ENCODE peak calls at places on chromosomes 5 and 9, in four cellular contexts. E is fibroblast of lung; D is cardiac muscle cell; R is CD4-positive, CD25-positive, alpha-beta regulatory T cell. N is an unnamed sample.

GRCh38 chr5:102152906-102153787 is 142.9 kb downstream of the SLCO4C1 start:
- DNase-seq in E (no peak), R (peak; percentile 12), D (no peak), N (no peak)

GRCh38 chr5:176870110-176870591 is 29.0 kb downstream of the HK3 start:
- DNase-seq in R (no peak), E (peak; percentile 27), D (peak; percentile 65), N (no peak)

GRCh38 chr9:15121591-15121990 is 185.4 kb downstream of the TTC39B start:
- DNase-seq in E (peak; percentile 36), R (no peak), D (no peak), N (no peak)

GRCh38 chr5:160289721-160290120 is 22.6 kb downstream of the CCNJL start:
- DNase-seq in R (no peak), E (no peak), D (no peak), N (no peak)

GRCh38 chr5:124599048-124599973 is 147.1 kb downstream of the ZNF608 start:
- DNase-seq in D (peak; percentile 77), R (no peak), E (peak; percentile 92), N (peak; percentile 73)

GRCh38 chr5:113776832-113777525 is 263.5 kb downstream of the YTHDC2 start:
- DNase-seq in E (peak; percentile 24), R (no peak), D (peak; percentile 21), N (peak; percentile 36)

GRCh38 chr9:94812343-94812742 is 85.8 kb downstream of the AOPEP start:
- DNase-seq in E (peak; percentile 91), R (no peak), D (peak; percentile 76), N (no peak)

GRCh38 chr9:93567271-93567959 is 9.0 kb upstream of the PHF2 start:
- DNase-seq in D (no peak), R (no peak), E (no peak), N (no peak)

GRCh38 chr9:121564861-121565260 is 65.2 kb upstream of the GGTA1 start:
- DNase-seq in D (no peak), R (no peak), E (no peak), N (no peak)

GRCh38 chr5:59039296-59040006 is 456.6 kb downstream of the RAB3C start:
- DNase-seq in R (peak; percentile 92), E (peak; percentile 80), D (peak; percentile 92), N (peak; percentile 60)

GRCh38 chr9:114282507-114282906 is 40.4 kb upstream of the ORM1 start:
- DNase-seq in E (no peak), D (no peak), R (no peak), N (no peak)

GRCh38 chr9:84226126-84226525 is 114.4 kb downstream of the SLC28A3 start:
- DNase-seq in E (no peak), D (no peak), R (no peak), N (no peak)

GRCh38 chr9:93133641-93134017 is 422 bp downstream of the NINJ1 start:
- DNase-seq in E (peak; percentile 89), R (peak; percentile 44), D (peak; percentile 86), N (peak; percentile 39)

GRCh38 chr5:76855961-76856360 is 6.1 kb downstream of the S100Z start:
- DNase-seq in E (no peak), D (no peak), R (peak; percentile 92), N (no peak)

GRCh38 chr5:176744584-176744965 is 65.8 kb upstream of the UNC5A start:
- DNase-seq in E (no peak), D (no peak), R (no peak), N (no peak)

GRCh38 chr9:20380546-20380945 is 241.8 kb downstream of the MLLT3 start:
- DNase-seq in R (no peak), E (no peak), D (no peak), N (no peak)
- H3K4me1 ChIP-seq in R (peaks cover 26% of the 10 kb centered on the region), E (peaks cover 3% of the 10 kb centered on the region), D (peaks cover 48% of the 10 kb centered on the region), N (peaks cover 9% of the 10 kb centered on the region)

DNA sequence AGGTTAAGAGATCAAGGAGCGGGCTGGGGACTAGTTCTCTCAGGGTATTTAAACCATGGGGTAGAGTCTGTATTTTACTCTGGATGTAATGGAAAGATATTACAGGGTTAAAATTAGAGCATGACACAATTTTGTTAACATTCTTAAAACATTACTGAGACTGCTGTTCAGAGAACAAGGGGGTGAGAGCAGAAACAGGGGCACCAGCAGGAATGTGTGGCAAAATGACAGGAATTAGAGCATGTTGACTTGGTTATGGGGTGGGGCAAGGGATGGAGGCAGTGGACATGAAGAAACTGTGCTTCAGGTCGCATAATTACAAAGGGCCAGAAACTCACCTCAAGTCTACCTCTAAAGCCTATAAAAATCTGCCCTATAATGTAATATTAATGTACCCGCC is 75.0 kb downstream of the TMEM232 start:
- DNase-seq in E (peak; percentile 59), D (no peak), R (no peak), N (no peak)
- H3K27ac ChIP-seq in E (no peak overlapping the region), D (no peak overlapping the region), R (no peak overlapping the region), N (no peak overlapping the region)

GRCh38 chr5:139652788-139653241 is 4.7 kb downstream of the CXXC5 start:
- DNase-seq in E (peak; percentile 53), R (peak; percentile 50), D (no peak), N (no peak)

GRCh38 chr5:139651863-139652787 is 4.0 kb downstream of the CXXC5 start:
- DNase-seq in R (peak; percentile 76), E (peak; percentile 94), D (peak; percentile 66), N (peak; percentile 77)

GRCh38 chr5:139650689-139651501 is 2.7 kb downstream of the CXXC5 start:
- DNase-seq in E (no peak), R (no peak), D (no peak), N (peak; percentile 69)

GRCh38 chr5:139650031-139650688 is 2.0 kb downstream of the CXXC5 start:
- DNase-seq in D (no peak), E (no peak), R (no peak), N (no peak)

DNA sequence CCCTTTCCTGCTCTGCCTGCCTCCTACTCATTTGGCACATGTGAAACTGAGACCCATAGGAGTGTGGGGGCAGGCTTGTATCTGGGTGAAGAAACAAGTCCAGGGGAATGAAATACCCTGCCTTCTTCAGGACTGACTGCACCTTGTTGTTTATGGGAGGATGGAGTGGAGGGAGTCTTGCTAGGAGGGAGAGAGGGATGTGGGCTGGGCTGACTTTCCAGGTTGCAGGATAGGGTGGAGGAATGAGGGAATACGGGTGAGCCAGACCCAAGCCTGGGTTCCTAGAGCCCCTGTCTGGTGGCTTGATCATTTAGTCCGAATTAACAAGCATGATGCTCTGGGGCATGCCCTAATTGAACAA is 3.3 kb downstream of the CXXC5 start:
- DNase-seq in E (no peak), R (no peak), D (no peak), N (no peak)
- H3K4me1 ChIP-seq in E (peaks cover 34% of the 10 kb centered on the region), R (peaks cover 45% of the 10 kb centered on the region), D (peaks cover 56% of the 10 kb centered on the region), N (peaks cover 37% of the 10 kb centered on the region)

GRCh38 chr5:151870820-151871219 is 53.8 kb downstream of the GLRA1 start:
- DNase-seq in E (peak; percentile 74), R (no peak), D (peak; percentile 44), N (no peak)

GRCh38 chr5:151869843-151870242 is 54.8 kb downstream of the GLRA1 start:
- DNase-seq in R (no peak), D (no peak), E (no peak), N (no peak)

GRCh38 chr5:151872701-151873100 is 52.0 kb downstream of the GLRA1 start:
- DNase-seq in E (no peak), D (no peak), R (no peak), N (no peak)

GRCh38 chr5:151868451-151868850 is 56.2 kb downstream of the GLRA1 start:
- DNase-seq in D (no peak), R (peak; percentile 39), E (no peak), N (no peak)

GRCh38 chr5:151873701-151874100 is 51.0 kb downstream of the GLRA1 start:
- DNase-seq in E (no peak), R (no peak), D (no peak), N (no peak)
- H3K27ac ChIP-seq in E (no peak overlapping the region), R (no peak overlapping the region), D (no peak overlapping the region), N (no peak overlapping the region)

N was measured in prostate gland.